ENCODE peak calls at places on chromosomes 1 and 21, in four cellular contexts. One of them, this sample, is unnamed.

GRCh38 chr1:154157520-154158306 is 2.8 kb upstream of the NUP210L start:
- DNase-seq in K562: peak; percentile 63
- DNase-seq in HepG2: no peak
- DNase-seq in GM12878: peak; percentile 64
- DNase-seq in this sample: peak; percentile 13

GRCh38 chr1:61301824-61302652 is 219.7 kb downstream of the NFIA start:
- DNase-seq in K562: no peak
- DNase-seq in HepG2: peak; percentile 56
- DNase-seq in GM12878: no peak
- DNase-seq in this sample: no peak

GRCh38 chr1:185144233-185144632 is 12.5 kb downstream of the TRMT1L start:
- DNase-seq in K562: no peak
- DNase-seq in HepG2: no peak
- DNase-seq in GM12878: no peak
- DNase-seq in this sample: no peak

GRCh38 chr1:239868117-239868516 is 223.6 kb upstream of the FMN2 start:
- DNase-seq in K562: no peak
- DNase-seq in HepG2: no peak
- DNase-seq in GM12878: no peak
- DNase-seq in this sample: no peak

GRCh38 chr1:7387053-7387861 is 383.8 kb upstream of the VAMP3 start:
- DNase-seq in K562: no peak
- DNase-seq in HepG2: no peak
- DNase-seq in GM12878: no peak
- DNase-seq in this sample: no peak

GRCh38 chr1:222792744-222793143 is 22.1 kb upstream of the DISP1 start:
- DNase-seq in K562: no peak
- DNase-seq in HepG2: no peak
- DNase-seq in GM12878: no peak
- DNase-seq in this sample: no peak

GRCh38 chr1:234958066-234958701 is 170.5 kb downstream of the TOMM20 start:
- DNase-seq in K562: no peak
- DNase-seq in HepG2: peak; percentile 78
- DNase-seq in GM12878: no peak
- DNase-seq in this sample: peak; percentile 29

GRCh38 chr1:44327679-44328491 is 27.2 kb downstream of the ERI3 start:
- DNase-seq in K562: peak; percentile 27
- DNase-seq in HepG2: peak; percentile 86
- DNase-seq in GM12878: no peak
- DNase-seq in this sample: peak; percentile 31

GRCh38 chr1:20149601-20150325 is 10.6 kb downstream of the PLA2G2F start:
- DNase-seq in K562: no peak
- DNase-seq in HepG2: no peak
- DNase-seq in GM12878: no peak
- DNase-seq in this sample: no peak

GRCh38 chr1:101239095-101240040 is 2.5 kb downstream of the S1PR1 start:
- DNase-seq in K562: no peak
- DNase-seq in HepG2: no peak
- DNase-seq in GM12878: no peak
- DNase-seq in this sample: no peak

GRCh38 chr21:22728091-22728490 is 1729.9 kb downstream of the NCAM2 start:
- DNase-seq in K562: no peak
- DNase-seq in HepG2: no peak
- DNase-seq in GM12878: no peak
- DNase-seq in this sample: no peak

GRCh38 chr1:22053018-22053860 is 730 bp downstream of the CDC42 start:
- DNase-seq in K562: peak; percentile 85
- DNase-seq in HepG2: peak; percentile 50
- DNase-seq in GM12878: no peak
- DNase-seq in this sample: peak; percentile 58

GRCh38 chr1:31862071-31862470 is 46.2 kb upstream of the SPOCD1 start:
- DNase-seq in K562: no peak
- DNase-seq in HepG2: no peak
- DNase-seq in GM12878: no peak
- DNase-seq in this sample: no peak

GRCh38 chr1:43706598-43707190 is 642 bp upstream of the ST3GAL3 start:
- DNase-seq in K562: peak; percentile 30
- DNase-seq in HepG2: peak; percentile 20
- DNase-seq in GM12878: no peak
- DNase-seq in this sample: peak; percentile 64

GRCh38 chr1:162168261-162168660 is 98.8 kb downstream of the NOS1AP start:
- DNase-seq in K562: no peak
- DNase-seq in HepG2: no peak
- DNase-seq in GM12878: no peak
- DNase-seq in this sample: no peak

GRCh38 chr1:206890690-206891089 is 6.6 kb upstream of the IL24 start:
- DNase-seq in K562: no peak
- DNase-seq in HepG2: no peak
- DNase-seq in GM12878: no peak
- DNase-seq in this sample: no peak

GRCh38 chr1:64866689-64867088 is 99.7 kb downstream of the JAK1 start:
- DNase-seq in K562: no peak
- DNase-seq in HepG2: no peak
- DNase-seq in GM12878: no peak
- DNase-seq in this sample: no peak

GRCh38 chr1:54374766-54375165 is 31.4 kb downstream of the SSBP3 start:
- DNase-seq in K562: no peak
- DNase-seq in HepG2: no peak
- DNase-seq in GM12878: no peak
- DNase-seq in this sample: no peak

GRCh38 chr1:98119793-98120192 is 199.0 kb upstream of the DPYD start:
- DNase-seq in K562: no peak
- DNase-seq in HepG2: no peak
- DNase-seq in GM12878: no peak
- DNase-seq in this sample: peak; percentile 12

GRCh38 chr1:115112496-115113375 is 23.4 kb upstream of the TSPAN2 start:
- DNase-seq in K562: peak; percentile 59
- DNase-seq in HepG2: no peak
- DNase-seq in GM12878: no peak
- DNase-seq in this sample: peak; percentile 79

GRCh38 chr21:25862596-25862995 is 127.8 kb downstream of the GABPA start:
- DNase-seq in K562: peak; percentile 52
- DNase-seq in HepG2: peak; percentile 12
- DNase-seq in GM12878: no peak
- DNase-seq in this sample: peak; percentile 17

GRCh38 chr21:17782051-17782450 is 37.1 kb downstream of the C21orf91 start:
- DNase-seq in K562: no peak
- DNase-seq in HepG2: no peak
- DNase-seq in GM12878: no peak
- DNase-seq in this sample: no peak

GRCh38 chr21:38721983-38722382 is 83.7 kb upstream of the ETS2 start:
- DNase-seq in K562: no peak
- DNase-seq in HepG2: no peak
- DNase-seq in GM12878: no peak
- DNase-seq in this sample: no peak

GRCh38 chr1:227546598-227547313 is 16.6 kb upstream of the ZNF678 start:
- DNase-seq in K562: no peak
- DNase-seq in HepG2: no peak
- DNase-seq in GM12878: no peak
- DNase-seq in this sample: no peak

GRCh38 chr1:147472953-147473734 is 68.2 kb upstream of the BCL9 start:
- DNase-seq in K562: no peak
- DNase-seq in HepG2: no peak
- DNase-seq in GM12878: no peak
- DNase-seq in this sample: no peak

GRCh38 chr1:100952104-100952745 is 56.3 kb downstream of the SLC30A7 start:
- DNase-seq in K562: no peak
- DNase-seq in HepG2: no peak
- DNase-seq in GM12878: no peak
- DNase-seq in this sample: no peak

GRCh38 chr1:6177681-6178380 is 2.3 kb downstream of the CHD5 start:
- DNase-seq in K562: no peak
- DNase-seq in HepG2: no peak
- DNase-seq in GM12878: no peak
- DNase-seq in this sample: no peak

GRCh38 chr1:6178751-6179563 is 1.2 kb downstream of the CHD5 start:
- DNase-seq in K562: no peak
- DNase-seq in HepG2: no peak
- DNase-seq in GM12878: no peak
- DNase-seq in this sample: peak; percentile 50

GRCh38 chr1:6174621-6175410 is 5.3 kb downstream of the CHD5 start:
- DNase-seq in K562: no peak
- DNase-seq in HepG2: no peak
- DNase-seq in GM12878: no peak
- DNase-seq in this sample: no peak

GRCh38 chr1:6175411-6175828 is 4.7 kb downstream of the CHD5 start:
- DNase-seq in K562: no peak
- DNase-seq in HepG2: no peak
- DNase-seq in GM12878: no peak
- DNase-seq in this sample: no peak

DNA sequence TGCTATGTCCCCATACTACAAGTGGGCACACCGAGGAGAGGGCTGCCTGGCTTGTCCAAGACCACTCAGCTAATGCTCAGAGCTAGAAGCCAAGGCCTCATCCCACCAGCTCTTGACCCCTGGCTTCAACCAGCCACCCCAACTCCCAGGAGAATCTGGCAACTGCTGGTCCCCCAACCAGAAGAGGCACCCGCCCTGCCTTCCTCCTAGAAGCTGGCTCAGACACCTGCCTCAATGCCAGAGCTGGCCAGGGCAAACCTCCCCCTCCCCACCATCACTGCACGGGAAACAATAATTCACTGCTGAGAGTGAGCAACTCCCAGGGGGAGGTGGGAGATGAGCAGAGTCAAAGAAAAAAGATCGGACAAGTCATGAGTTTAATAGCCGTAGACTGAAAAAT is 3.4 kb downstream of the CHD5 start:
- DNase-seq in K562: no peak
- DNase-seq in HepG2: no peak
- DNase-seq in GM12878: no peak
- DNase-seq in this sample: no peak
- TF ChIP-seq ETV6 in K562: no peak
- TF ChIP-seq ETV6 in HepG2: no peak
- TF ChIP-seq ETV6 in GM12878: no peak
- TF ChIP-seq ETV6 in this sample: no peak

GRCh38 chr1:41629571-41629970 is 145.1 kb upstream of the EDN2 start:
- DNase-seq in K562: no peak
- DNase-seq in HepG2: no peak
- DNase-seq in GM12878: no peak
- DNase-seq in this sample: no peak

GRCh38 chr1:41631154-41631553 is 146.7 kb upstream of the EDN2 start:
- DNase-seq in K562: no peak
- DNase-seq in HepG2: no peak
- DNase-seq in GM12878: no peak
- DNase-seq in this sample: no peak

GRCh38 chr1:41627491-41628280 is 143.2 kb upstream of the EDN2 start:
- DNase-seq in K562: no peak
- DNase-seq in HepG2: no peak
- DNase-seq in GM12878: no peak
- DNase-seq in this sample: no peak

GRCh38 chr1:41626616-41627375 is 142.3 kb upstream of the EDN2 start:
- DNase-seq in K562: no peak
- DNase-seq in HepG2: no peak
- DNase-seq in GM12878: peak; percentile 33
- DNase-seq in this sample: no peak

DNA sequence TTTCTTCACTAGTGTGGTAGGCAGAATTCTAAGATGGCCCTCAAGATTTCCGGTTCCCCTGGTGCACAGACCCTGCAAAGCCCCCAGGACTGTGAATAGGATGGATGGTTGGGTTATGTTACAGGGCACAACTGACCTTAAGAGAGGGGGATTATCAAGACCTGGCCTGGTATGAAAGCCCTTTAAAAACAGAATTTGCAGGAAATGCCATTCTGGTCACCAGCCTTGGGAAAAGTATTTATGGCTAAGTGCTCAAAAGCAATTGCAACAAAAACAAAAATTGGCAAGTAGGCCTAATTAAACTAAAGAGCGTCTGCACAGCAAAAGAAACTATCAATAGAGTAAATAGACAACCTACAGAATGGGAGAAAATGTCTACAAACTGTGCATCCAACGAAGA is 144.7 kb upstream of the EDN2 start:
- DNase-seq in K562: no peak
- DNase-seq in HepG2: no peak
- DNase-seq in GM12878: no peak
- DNase-seq in this sample: no peak
- TF ChIP-seq ETV6 in K562: no peak
- TF ChIP-seq ETV6 in HepG2: no peak
- TF ChIP-seq ETV6 in GM12878: no peak
- TF ChIP-seq ETV6 in this sample: no peak

GRCh38 chr21:30444204-30444603 is 4.1 kb downstream of the KRTAP15-1 start:
- DNase-seq in K562: no peak
- DNase-seq in HepG2: no peak
- DNase-seq in GM12878: no peak
- DNase-seq in this sample: peak; percentile 31
- TF ChIP-seq ETV6 in K562: no peak
- TF ChIP-seq ETV6 in HepG2: no peak
- TF ChIP-seq ETV6 in GM12878: no peak
- TF ChIP-seq ETV6 in this sample: no peak

DNA sequence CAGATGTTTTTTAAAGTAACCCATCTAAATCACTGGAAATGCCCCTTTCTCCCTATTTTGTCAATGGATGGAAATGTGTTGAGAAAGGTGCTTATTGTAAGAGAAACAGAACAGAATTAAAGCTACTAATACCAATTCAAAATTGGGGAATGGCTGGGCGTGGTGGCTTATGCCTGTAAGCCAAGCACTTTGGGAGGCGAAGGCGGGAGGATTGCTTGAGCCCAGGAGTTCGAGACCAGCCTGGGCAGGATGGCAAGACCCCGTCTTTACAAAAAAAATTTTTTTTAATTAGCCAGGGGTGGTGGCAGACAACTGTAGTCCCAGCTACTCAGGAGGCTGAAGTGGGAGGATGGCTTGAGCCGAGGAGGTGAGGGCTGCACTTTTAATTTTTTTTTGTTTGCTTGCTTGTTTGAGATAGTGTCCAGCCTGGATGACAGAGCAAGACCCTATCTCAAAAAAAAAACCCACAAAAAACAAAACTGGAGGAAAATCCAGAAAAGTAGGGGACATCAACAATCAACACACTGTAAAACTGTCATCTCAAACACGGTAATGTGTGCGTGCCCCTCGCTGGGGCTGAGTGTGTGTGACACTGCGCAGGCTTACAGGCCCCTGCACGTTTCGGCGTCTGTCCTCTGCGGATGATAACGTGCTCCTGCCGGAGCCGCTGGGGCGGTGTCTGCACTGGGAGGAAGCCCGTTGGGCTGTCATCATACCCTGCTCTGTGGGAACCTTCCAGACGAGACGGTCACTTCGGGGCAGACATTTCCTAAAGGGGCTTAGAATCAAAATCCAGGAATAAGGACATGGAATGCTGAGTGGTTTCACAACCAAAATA is 11.6 kb upstream of the POFUT2 start:
- DNase-seq in K562: peak; percentile 75
- DNase-seq in HepG2: no peak
- DNase-seq in GM12878: no peak
- DNase-seq in this sample: no peak
- TF ChIP-seq ETV6 in K562: no peak
- TF ChIP-seq ETV6 in HepG2: no peak
- TF ChIP-seq ETV6 in GM12878: no peak
- TF ChIP-seq ETV6 in this sample: no peak